ENCODE peak calls at places on chromosomes 13 and 19, in six cellular contexts. U is GM12891, S is HEK293T, Z is epithelial cell of esophagus, O is kidney epithelial cell, J is ascending aorta. D is an unnamed sample.

GRCh38 chr19:1967087-1967608 is 26.2 kb downstream of the CSNK1G2 start:
- DNase-seq in U (no peak), S (no peak), Z (no peak), O (no peak), J (no peak), D (no peak)

GRCh38 chr19:48913114-48913513 is 13.0 kb downstream of the NUCB1 start:
- DNase-seq in U (no peak), S (no peak), Z (no peak), O (no peak), J (no peak), D (no peak)

GRCh38 chr19:703651-704446 is 4.9 kb upstream of the PALM start:
- DNase-seq in U (peak), S (peak), Z (peak), O (no peak), J (peak), D (no peak)

GRCh38 chr13:111401755-111402154 is 81.3 kb downstream of the TEX29 start:
- DNase-seq in U (no peak), S (no peak), Z (no peak), O (no peak), J (no peak), D (no peak)

GRCh38 chr19:38693380-38694223 is 46.2 kb downstream of the ACTN4 start:
- DNase-seq in U (peak), S (no peak), Z (peak), O (peak), J (peak), D (peak)

GRCh38 chr19:48925240-48925843 is 8.2 kb upstream of the DHDH start:
- DNase-seq in U (no peak), S (no peak), Z (peak), O (peak), J (no peak), D (no peak)

GRCh38 chr13:27415116-27415515 is 9.3 kb upstream of the GTF3A start:
- DNase-seq in U (no peak), S (no peak), Z (no peak), O (no peak), J (no peak), D (no peak)

GRCh38 chr13:108834193-108834592 is 204.8 kb downstream of the MYO16 start:
- DNase-seq in U (no peak), S (no peak), Z (no peak), O (no peak), J (no peak), D (no peak)

GRCh38 chr19:5046339-5047039 is 77.6 kb downstream of the KDM4B start:
- DNase-seq in U (no peak), S (peak), Z (peak), O (no peak), J (no peak), D (no peak)

GRCh38 chr19:30908262-30908771 is 440.9 kb downstream of the TSHZ3 start:
- DNase-seq in U (no peak), S (no peak), Z (no peak), O (no peak), J (no peak), D (no peak)

GRCh38 chr19:10420444-10421239 is at the start of gene PDE4A:
- DNase-seq in U (peak), S (no peak), Z (peak), O (no peak), J (no peak), D (no peak)

GRCh38 chr13:47480121-47480520 is 521.0 kb downstream of the SUCLA2 start:
- DNase-seq in U (no peak), S (no peak), Z (peak), O (peak), J (no peak), D (no peak)

GRCh38 chr19:5211217-5211822 is 129.3 kb downstream of the PTPRS start:
- DNase-seq in U (no peak), S (no peak), Z (no peak), O (no peak), J (no peak), D (no peak)

GRCh38 chr13:38849316-38849715 is 141.3 kb downstream of the STOML3 start:
- DNase-seq in U (no peak), S (no peak), Z (peak), O (no peak), J (no peak), D (no peak)

GRCh38 chr13:75636339-75637095 is 387 bp downstream of the LMO7 start:
- DNase-seq in U (peak), S (no peak), Z (peak), O (no peak), J (peak), D (no peak)

GRCh38 chr13:105914637-105915036 is 620.8 kb downstream of the EFNB2 start:
- DNase-seq in U (no peak), S (no peak), Z (no peak), O (peak), J (no peak), D (no peak)

GRCh38 chr13:20843177-20843576 is 59.4 kb downstream of the XPO4 start:
- DNase-seq in U (no peak), S (no peak), Z (no peak), O (no peak), J (no peak), D (no peak)